ENCODE peak calls at places on chromosomes 1 and 21, in nine cellular contexts. One of them, this sample, is unnamed.

GRCh38 chr1:26360051-26360806 is 6.3 kb upstream of the CRYBG2 start:
- DNase-seq in activated gamma-delta T cell: no peak
- DNase-seq in T-helper 2 cell treated with Interferon-gamma antibody and Interleukin-4, amounts not matched to agents 5 μg/mL and 100 μg/mL, for 36 hours: no peak
- DNase-seq in stimulated activated CD8-positive, alpha-beta memory T cell treated with anti-CD3 and anti-CD28 coated beads, Interleukin-15, amount 100 ng/mL, for 4 hours: no peak
- DNase-seq in stimulated activated CD4-positive, alpha-beta T cell treated with anti-CD3 and anti-CD28 coated beads, Interleukin-15, amount 100 ng/mL, for 1 hour: peak; percentile 39
- DNase-seq in heart left ventricle: no peak
- DNase-seq in GM10248: peak; percentile 78
- DNase-seq in DMS153: no peak
- DNase-seq in SK-N-SH: peak; percentile 86
- DNase-seq in this sample: no peak

GRCh38 chr1:87794788-87795614 is 466.3 kb downstream of the LMO4 start:
- DNase-seq in activated gamma-delta T cell: no peak
- DNase-seq in T-helper 2 cell treated with Interferon-gamma antibody and Interleukin-4, amounts not matched to agents 5 μg/mL and 100 μg/mL, for 36 hours: no peak
- DNase-seq in stimulated activated CD8-positive, alpha-beta memory T cell treated with anti-CD3 and anti-CD28 coated beads, Interleukin-15, amount 100 ng/mL, for 4 hours: no peak
- DNase-seq in stimulated activated CD4-positive, alpha-beta T cell treated with anti-CD3 and anti-CD28 coated beads, Interleukin-15, amount 100 ng/mL, for 1 hour: no peak
- DNase-seq in heart left ventricle: no peak
- DNase-seq in GM10248: no peak
- DNase-seq in DMS153: no peak
- DNase-seq in SK-N-SH: no peak
- DNase-seq in this sample: no peak

GRCh38 chr1:223123238-223123976 is 19.6 kb downstream of the TLR5 start:
- DNase-seq in activated gamma-delta T cell: no peak
- DNase-seq in T-helper 2 cell treated with Interferon-gamma antibody and Interleukin-4, amounts not matched to agents 5 μg/mL and 100 μg/mL, for 36 hours: peak; percentile 59
- DNase-seq in stimulated activated CD8-positive, alpha-beta memory T cell treated with anti-CD3 and anti-CD28 coated beads, Interleukin-15, amount 100 ng/mL, for 4 hours: peak; percentile 29
- DNase-seq in stimulated activated CD4-positive, alpha-beta T cell treated with anti-CD3 and anti-CD28 coated beads, Interleukin-15, amount 100 ng/mL, for 1 hour: peak; percentile 50
- DNase-seq in heart left ventricle: peak; percentile 70
- DNase-seq in GM10248: peak; percentile 77
- DNase-seq in DMS153: peak; percentile 54
- DNase-seq in SK-N-SH: peak; percentile 84
- DNase-seq in this sample: no peak

GRCh38 chr1:53314096-53314495 is 13.8 kb downstream of the LRP8 start:
- DNase-seq in activated gamma-delta T cell: no peak
- DNase-seq in T-helper 2 cell treated with Interferon-gamma antibody and Interleukin-4, amounts not matched to agents 5 μg/mL and 100 μg/mL, for 36 hours: no peak
- DNase-seq in stimulated activated CD8-positive, alpha-beta memory T cell treated with anti-CD3 and anti-CD28 coated beads, Interleukin-15, amount 100 ng/mL, for 4 hours: no peak
- DNase-seq in stimulated activated CD4-positive, alpha-beta T cell treated with anti-CD3 and anti-CD28 coated beads, Interleukin-15, amount 100 ng/mL, for 1 hour: no peak
- DNase-seq in heart left ventricle: peak; percentile 12
- DNase-seq in GM10248: no peak
- DNase-seq in DMS153: no peak
- DNase-seq in SK-N-SH: no peak
- DNase-seq in this sample: no peak

GRCh38 chr1:112026018-112026417 is 36.5 kb upstream of the KCND3 start:
- DNase-seq in activated gamma-delta T cell: no peak
- DNase-seq in T-helper 2 cell treated with Interferon-gamma antibody and Interleukin-4, amounts not matched to agents 5 μg/mL and 100 μg/mL, for 36 hours: no peak
- DNase-seq in stimulated activated CD8-positive, alpha-beta memory T cell treated with anti-CD3 and anti-CD28 coated beads, Interleukin-15, amount 100 ng/mL, for 4 hours: no peak
- DNase-seq in stimulated activated CD4-positive, alpha-beta T cell treated with anti-CD3 and anti-CD28 coated beads, Interleukin-15, amount 100 ng/mL, for 1 hour: no peak
- DNase-seq in heart left ventricle: no peak
- DNase-seq in GM10248: no peak
- DNase-seq in DMS153: no peak
- DNase-seq in SK-N-SH: no peak
- DNase-seq in this sample: no peak

GRCh38 chr1:65795311-65795710 is 2.6 kb downstream of the PDE4B start:
- DNase-seq in activated gamma-delta T cell: no peak
- DNase-seq in T-helper 2 cell treated with Interferon-gamma antibody and Interleukin-4, amounts not matched to agents 5 μg/mL and 100 μg/mL, for 36 hours: no peak
- DNase-seq in stimulated activated CD8-positive, alpha-beta memory T cell treated with anti-CD3 and anti-CD28 coated beads, Interleukin-15, amount 100 ng/mL, for 4 hours: no peak
- DNase-seq in stimulated activated CD4-positive, alpha-beta T cell treated with anti-CD3 and anti-CD28 coated beads, Interleukin-15, amount 100 ng/mL, for 1 hour: no peak
- DNase-seq in heart left ventricle: no peak
- DNase-seq in GM10248: no peak
- DNase-seq in DMS153: no peak
- DNase-seq in SK-N-SH: no peak
- DNase-seq in this sample: no peak

GRCh38 chr1:117653732-117654484 is 48.1 kb downstream of the TENT5C start:
- DNase-seq in activated gamma-delta T cell: no peak
- DNase-seq in T-helper 2 cell treated with Interferon-gamma antibody and Interleukin-4, amounts not matched to agents 5 μg/mL and 100 μg/mL, for 36 hours: peak; percentile 72
- DNase-seq in stimulated activated CD8-positive, alpha-beta memory T cell treated with anti-CD3 and anti-CD28 coated beads, Interleukin-15, amount 100 ng/mL, for 4 hours: no peak
- DNase-seq in stimulated activated CD4-positive, alpha-beta T cell treated with anti-CD3 and anti-CD28 coated beads, Interleukin-15, amount 100 ng/mL, for 1 hour: no peak
- DNase-seq in heart left ventricle: no peak
- DNase-seq in GM10248: no peak
- DNase-seq in DMS153: no peak
- DNase-seq in SK-N-SH: no peak
- DNase-seq in this sample: no peak

GRCh38 chr21:25626752-25627151 is 12.3 kb upstream of the JAM2 start:
- DNase-seq in activated gamma-delta T cell: no peak
- DNase-seq in T-helper 2 cell treated with Interferon-gamma antibody and Interleukin-4, amounts not matched to agents 5 μg/mL and 100 μg/mL, for 36 hours: no peak
- DNase-seq in stimulated activated CD8-positive, alpha-beta memory T cell treated with anti-CD3 and anti-CD28 coated beads, Interleukin-15, amount 100 ng/mL, for 4 hours: no peak
- DNase-seq in stimulated activated CD4-positive, alpha-beta T cell treated with anti-CD3 and anti-CD28 coated beads, Interleukin-15, amount 100 ng/mL, for 1 hour: no peak
- DNase-seq in heart left ventricle: peak; percentile 63
- DNase-seq in GM10248: no peak
- DNase-seq in DMS153: no peak
- DNase-seq in SK-N-SH: peak; percentile 33
- DNase-seq in this sample: no peak

GRCh38 chr1:153028771-153029170 is 2.2 kb upstream of the SPRR1B start:
- DNase-seq in activated gamma-delta T cell: no peak
- DNase-seq in T-helper 2 cell treated with Interferon-gamma antibody and Interleukin-4, amounts not matched to agents 5 μg/mL and 100 μg/mL, for 36 hours: no peak
- DNase-seq in stimulated activated CD8-positive, alpha-beta memory T cell treated with anti-CD3 and anti-CD28 coated beads, Interleukin-15, amount 100 ng/mL, for 4 hours: no peak
- DNase-seq in stimulated activated CD4-positive, alpha-beta T cell treated with anti-CD3 and anti-CD28 coated beads, Interleukin-15, amount 100 ng/mL, for 1 hour: no peak
- DNase-seq in heart left ventricle: no peak
- DNase-seq in GM10248: no peak
- DNase-seq in DMS153: no peak
- DNase-seq in SK-N-SH: no peak
- DNase-seq in this sample: no peak

GRCh38 chr21:43623588-43623987 is 35.7 kb downstream of the HSF2BP start:
- DNase-seq in activated gamma-delta T cell: no peak
- DNase-seq in T-helper 2 cell treated with Interferon-gamma antibody and Interleukin-4, amounts not matched to agents 5 μg/mL and 100 μg/mL, for 36 hours: no peak
- DNase-seq in stimulated activated CD8-positive, alpha-beta memory T cell treated with anti-CD3 and anti-CD28 coated beads, Interleukin-15, amount 100 ng/mL, for 4 hours: no peak
- DNase-seq in stimulated activated CD4-positive, alpha-beta T cell treated with anti-CD3 and anti-CD28 coated beads, Interleukin-15, amount 100 ng/mL, for 1 hour: no peak
- DNase-seq in heart left ventricle: no peak
- DNase-seq in GM10248: no peak
- DNase-seq in DMS153: no peak
- DNase-seq in SK-N-SH: no peak
- DNase-seq in this sample: no peak

GRCh38 chr21:27954806-27955205 is 987.9 kb upstream of the ADAMTS5 start:
- DNase-seq in activated gamma-delta T cell: no peak
- DNase-seq in T-helper 2 cell treated with Interferon-gamma antibody and Interleukin-4, amounts not matched to agents 5 μg/mL and 100 μg/mL, for 36 hours: no peak
- DNase-seq in stimulated activated CD8-positive, alpha-beta memory T cell treated with anti-CD3 and anti-CD28 coated beads, Interleukin-15, amount 100 ng/mL, for 4 hours: no peak
- DNase-seq in stimulated activated CD4-positive, alpha-beta T cell treated with anti-CD3 and anti-CD28 coated beads, Interleukin-15, amount 100 ng/mL, for 1 hour: no peak
- DNase-seq in heart left ventricle: no peak
- DNase-seq in GM10248: no peak
- DNase-seq in DMS153: no peak
- DNase-seq in SK-N-SH: no peak
- DNase-seq in this sample: no peak

GRCh38 chr1:94142022-94142421 is 21.1 kb upstream of the ABCA4 start:
- DNase-seq in activated gamma-delta T cell: no peak
- DNase-seq in T-helper 2 cell treated with Interferon-gamma antibody and Interleukin-4, amounts not matched to agents 5 μg/mL and 100 μg/mL, for 36 hours: no peak
- DNase-seq in stimulated activated CD8-positive, alpha-beta memory T cell treated with anti-CD3 and anti-CD28 coated beads, Interleukin-15, amount 100 ng/mL, for 4 hours: no peak
- DNase-seq in stimulated activated CD4-positive, alpha-beta T cell treated with anti-CD3 and anti-CD28 coated beads, Interleukin-15, amount 100 ng/mL, for 1 hour: no peak
- DNase-seq in heart left ventricle: no peak
- DNase-seq in GM10248: no peak
- DNase-seq in DMS153: no peak
- DNase-seq in SK-N-SH: no peak
- DNase-seq in this sample: no peak

GRCh38 chr1:1873186-1873585 is 17.7 kb downstream of the GNB1 start:
- DNase-seq in activated gamma-delta T cell: no peak
- DNase-seq in T-helper 2 cell treated with Interferon-gamma antibody and Interleukin-4, amounts not matched to agents 5 μg/mL and 100 μg/mL, for 36 hours: no peak
- DNase-seq in stimulated activated CD8-positive, alpha-beta memory T cell treated with anti-CD3 and anti-CD28 coated beads, Interleukin-15, amount 100 ng/mL, for 4 hours: no peak
- DNase-seq in stimulated activated CD4-positive, alpha-beta T cell treated with anti-CD3 and anti-CD28 coated beads, Interleukin-15, amount 100 ng/mL, for 1 hour: no peak
- DNase-seq in heart left ventricle: peak; percentile 93
- DNase-seq in GM10248: no peak
- DNase-seq in DMS153: no peak
- DNase-seq in SK-N-SH: no peak
- DNase-seq in this sample: no peak

GRCh38 chr21:34910396-34910795 is 138.7 kb downstream of the RUNX1 start:
- DNase-seq in activated gamma-delta T cell: no peak
- DNase-seq in T-helper 2 cell treated with Interferon-gamma antibody and Interleukin-4, amounts not matched to agents 5 μg/mL and 100 μg/mL, for 36 hours: no peak
- DNase-seq in stimulated activated CD8-positive, alpha-beta memory T cell treated with anti-CD3 and anti-CD28 coated beads, Interleukin-15, amount 100 ng/mL, for 4 hours: no peak
- DNase-seq in stimulated activated CD4-positive, alpha-beta T cell treated with anti-CD3 and anti-CD28 coated beads, Interleukin-15, amount 100 ng/mL, for 1 hour: no peak
- DNase-seq in heart left ventricle: no peak
- DNase-seq in GM10248: no peak
- DNase-seq in DMS153: no peak
- DNase-seq in SK-N-SH: no peak
- DNase-seq in this sample: no peak

GRCh38 chr1:17355898-17356297 is 16.1 kb upstream of the PADI6 start:
- DNase-seq in activated gamma-delta T cell: no peak
- DNase-seq in T-helper 2 cell treated with Interferon-gamma antibody and Interleukin-4, amounts not matched to agents 5 μg/mL and 100 μg/mL, for 36 hours: no peak
- DNase-seq in stimulated activated CD8-positive, alpha-beta memory T cell treated with anti-CD3 and anti-CD28 coated beads, Interleukin-15, amount 100 ng/mL, for 4 hours: no peak
- DNase-seq in stimulated activated CD4-positive, alpha-beta T cell treated with anti-CD3 and anti-CD28 coated beads, Interleukin-15, amount 100 ng/mL, for 1 hour: no peak
- DNase-seq in heart left ventricle: no peak
- DNase-seq in GM10248: no peak
- DNase-seq in DMS153: no peak
- DNase-seq in SK-N-SH: no peak
- DNase-seq in this sample: no peak

GRCh38 chr1:86872086-86872485 is 41.8 kb downstream of the SELENOF start:
- DNase-seq in activated gamma-delta T cell: no peak
- DNase-seq in T-helper 2 cell treated with Interferon-gamma antibody and Interleukin-4, amounts not matched to agents 5 μg/mL and 100 μg/mL, for 36 hours: no peak
- DNase-seq in stimulated activated CD8-positive, alpha-beta memory T cell treated with anti-CD3 and anti-CD28 coated beads, Interleukin-15, amount 100 ng/mL, for 4 hours: no peak
- DNase-seq in stimulated activated CD4-positive, alpha-beta T cell treated with anti-CD3 and anti-CD28 coated beads, Interleukin-15, amount 100 ng/mL, for 1 hour: no peak
- DNase-seq in heart left ventricle: no peak
- DNase-seq in GM10248: no peak
- DNase-seq in DMS153: no peak
- DNase-seq in SK-N-SH: no peak
- DNase-seq in this sample: no peak

GRCh38 chr21:43608225-43608624 is 51.1 kb downstream of the HSF2BP start:
- DNase-seq in activated gamma-delta T cell: no peak
- DNase-seq in T-helper 2 cell treated with Interferon-gamma antibody and Interleukin-4, amounts not matched to agents 5 μg/mL and 100 μg/mL, for 36 hours: no peak
- DNase-seq in stimulated activated CD8-positive, alpha-beta memory T cell treated with anti-CD3 and anti-CD28 coated beads, Interleukin-15, amount 100 ng/mL, for 4 hours: no peak
- DNase-seq in stimulated activated CD4-positive, alpha-beta T cell treated with anti-CD3 and anti-CD28 coated beads, Interleukin-15, amount 100 ng/mL, for 1 hour: no peak
- DNase-seq in heart left ventricle: no peak
- DNase-seq in GM10248: no peak
- DNase-seq in DMS153: no peak
- DNase-seq in SK-N-SH: no peak
- DNase-seq in this sample: no peak

GRCh38 chr1:41238311-41239094 is 3.6 kb downstream of the SCMH1 start:
- DNase-seq in activated gamma-delta T cell: no peak
- DNase-seq in T-helper 2 cell treated with Interferon-gamma antibody and Interleukin-4, amounts not matched to agents 5 μg/mL and 100 μg/mL, for 36 hours: no peak
- DNase-seq in stimulated activated CD8-positive, alpha-beta memory T cell treated with anti-CD3 and anti-CD28 coated beads, Interleukin-15, amount 100 ng/mL, for 4 hours: no peak
- DNase-seq in stimulated activated CD4-positive, alpha-beta T cell treated with anti-CD3 and anti-CD28 coated beads, Interleukin-15, amount 100 ng/mL, for 1 hour: no peak
- DNase-seq in heart left ventricle: no peak
- DNase-seq in GM10248: no peak
- DNase-seq in DMS153: no peak
- DNase-seq in SK-N-SH: no peak
- DNase-seq in this sample: no peak

GRCh38 chr1:226733309-226733708 is 5.8 kb downstream of the ITPKB start:
- DNase-seq in activated gamma-delta T cell: no peak
- DNase-seq in T-helper 2 cell treated with Interferon-gamma antibody and Interleukin-4, amounts not matched to agents 5 μg/mL and 100 μg/mL, for 36 hours: no peak
- DNase-seq in stimulated activated CD8-positive, alpha-beta memory T cell treated with anti-CD3 and anti-CD28 coated beads, Interleukin-15, amount 100 ng/mL, for 4 hours: no peak
- DNase-seq in stimulated activated CD4-positive, alpha-beta T cell treated with anti-CD3 and anti-CD28 coated beads, Interleukin-15, amount 100 ng/mL, for 1 hour: no peak
- DNase-seq in heart left ventricle: no peak
- DNase-seq in GM10248: no peak
- DNase-seq in DMS153: no peak
- DNase-seq in SK-N-SH: no peak
- DNase-seq in this sample: no peak

GRCh38 chr1:35192056-35192852 is 691 bp downstream of the SFPQ start:
- DNase-seq in activated gamma-delta T cell: peak; percentile 89
- DNase-seq in T-helper 2 cell treated with Interferon-gamma antibody and Interleukin-4, amounts not matched to agents 5 μg/mL and 100 μg/mL, for 36 hours: peak; percentile 89
- DNase-seq in stimulated activated CD8-positive, alpha-beta memory T cell treated with anti-CD3 and anti-CD28 coated beads, Interleukin-15, amount 100 ng/mL, for 4 hours: peak; percentile 76
- DNase-seq in stimulated activated CD4-positive, alpha-beta T cell treated with anti-CD3 and anti-CD28 coated beads, Interleukin-15, amount 100 ng/mL, for 1 hour: peak; percentile 93
- DNase-seq in heart left ventricle: peak; percentile 91
- DNase-seq in GM10248: peak; percentile 89
- DNase-seq in DMS153: peak; percentile 76
- DNase-seq in SK-N-SH: peak; percentile 94
- DNase-seq in this sample: peak; percentile 80

GRCh38 chr1:10815863-10816195 is 19.4 kb upstream of the CASZ1 start:
- DNase-seq in activated gamma-delta T cell: no peak
- DNase-seq in T-helper 2 cell treated with Interferon-gamma antibody and Interleukin-4, amounts not matched to agents 5 μg/mL and 100 μg/mL, for 36 hours: no peak
- DNase-seq in stimulated activated CD8-positive, alpha-beta memory T cell treated with anti-CD3 and anti-CD28 coated beads, Interleukin-15, amount 100 ng/mL, for 4 hours: no peak
- DNase-seq in stimulated activated CD4-positive, alpha-beta T cell treated with anti-CD3 and anti-CD28 coated beads, Interleukin-15, amount 100 ng/mL, for 1 hour: no peak
- DNase-seq in heart left ventricle: no peak
- DNase-seq in GM10248: no peak
- DNase-seq in DMS153: no peak
- DNase-seq in SK-N-SH: no peak
- DNase-seq in this sample: no peak

GRCh38 chr1:36366091-36366661 is 19.5 kb downstream of the STK40 start:
- DNase-seq in activated gamma-delta T cell: no peak
- DNase-seq in T-helper 2 cell treated with Interferon-gamma antibody and Interleukin-4, amounts not matched to agents 5 μg/mL and 100 μg/mL, for 36 hours: no peak
- DNase-seq in stimulated activated CD8-positive, alpha-beta memory T cell treated with anti-CD3 and anti-CD28 coated beads, Interleukin-15, amount 100 ng/mL, for 4 hours: no peak
- DNase-seq in stimulated activated CD4-positive, alpha-beta T cell treated with anti-CD3 and anti-CD28 coated beads, Interleukin-15, amount 100 ng/mL, for 1 hour: no peak
- DNase-seq in heart left ventricle: peak; percentile 86
- DNase-seq in GM10248: no peak
- DNase-seq in DMS153: no peak
- DNase-seq in SK-N-SH: peak; percentile 89
- DNase-seq in this sample: no peak

GRCh38 chr1:61448934-61449368 is 276.0 kb downstream of the TM2D1 start:
- DNase-seq in activated gamma-delta T cell: no peak
- DNase-seq in T-helper 2 cell treated with Interferon-gamma antibody and Interleukin-4, amounts not matched to agents 5 μg/mL and 100 μg/mL, for 36 hours: no peak
- DNase-seq in stimulated activated CD8-positive, alpha-beta memory T cell treated with anti-CD3 and anti-CD28 coated beads, Interleukin-15, amount 100 ng/mL, for 4 hours: no peak
- DNase-seq in stimulated activated CD4-positive, alpha-beta T cell treated with anti-CD3 and anti-CD28 coated beads, Interleukin-15, amount 100 ng/mL, for 1 hour: no peak
- DNase-seq in heart left ventricle: peak; percentile 89
- DNase-seq in GM10248: no peak
- DNase-seq in DMS153: no peak
- DNase-seq in SK-N-SH: no peak
- DNase-seq in this sample: no peak

GRCh38 chr1:221669441-221669840 is 72.4 kb downstream of the DUSP10 start:
- DNase-seq in activated gamma-delta T cell: no peak
- DNase-seq in T-helper 2 cell treated with Interferon-gamma antibody and Interleukin-4, amounts not matched to agents 5 μg/mL and 100 μg/mL, for 36 hours: no peak
- DNase-seq in stimulated activated CD8-positive, alpha-beta memory T cell treated with anti-CD3 and anti-CD28 coated beads, Interleukin-15, amount 100 ng/mL, for 4 hours: no peak
- DNase-seq in stimulated activated CD4-positive, alpha-beta T cell treated with anti-CD3 and anti-CD28 coated beads, Interleukin-15, amount 100 ng/mL, for 1 hour: no peak
- DNase-seq in heart left ventricle: no peak
- DNase-seq in GM10248: no peak
- DNase-seq in DMS153: peak; percentile 45
- DNase-seq in SK-N-SH: no peak
- DNase-seq in this sample: no peak

GRCh38 chr1:246170574-246171261 is 336.4 kb downstream of the SMYD3 start:
- DNase-seq in activated gamma-delta T cell: no peak
- DNase-seq in T-helper 2 cell treated with Interferon-gamma antibody and Interleukin-4, amounts not matched to agents 5 μg/mL and 100 μg/mL, for 36 hours: no peak
- DNase-seq in stimulated activated CD8-positive, alpha-beta memory T cell treated with anti-CD3 and anti-CD28 coated beads, Interleukin-15, amount 100 ng/mL, for 4 hours: no peak
- DNase-seq in stimulated activated CD4-positive, alpha-beta T cell treated with anti-CD3 and anti-CD28 coated beads, Interleukin-15, amount 100 ng/mL, for 1 hour: no peak
- DNase-seq in heart left ventricle: no peak
- DNase-seq in GM10248: peak; percentile 32
- DNase-seq in DMS153: no peak
- DNase-seq in SK-N-SH: no peak
- DNase-seq in this sample: no peak

GRCh38 chr1:41794031-41794430 is 124.7 kb downstream of the HIVEP3 start:
- DNase-seq in activated gamma-delta T cell: no peak
- DNase-seq in T-helper 2 cell treated with Interferon-gamma antibody and Interleukin-4, amounts not matched to agents 5 μg/mL and 100 μg/mL, for 36 hours: no peak
- DNase-seq in stimulated activated CD8-positive, alpha-beta memory T cell treated with anti-CD3 and anti-CD28 coated beads, Interleukin-15, amount 100 ng/mL, for 4 hours: no peak
- DNase-seq in stimulated activated CD4-positive, alpha-beta T cell treated with anti-CD3 and anti-CD28 coated beads, Interleukin-15, amount 100 ng/mL, for 1 hour: no peak
- DNase-seq in heart left ventricle: no peak
- DNase-seq in GM10248: no peak
- DNase-seq in DMS153: no peak
- DNase-seq in SK-N-SH: no peak
- DNase-seq in this sample: no peak

GRCh38 chr1:116868386-116868785 is 41.3 kb upstream of the PTGFRN start:
- DNase-seq in activated gamma-delta T cell: no peak
- DNase-seq in T-helper 2 cell treated with Interferon-gamma antibody and Interleukin-4, amounts not matched to agents 5 μg/mL and 100 μg/mL, for 36 hours: no peak
- DNase-seq in stimulated activated CD8-positive, alpha-beta memory T cell treated with anti-CD3 and anti-CD28 coated beads, Interleukin-15, amount 100 ng/mL, for 4 hours: no peak
- DNase-seq in stimulated activated CD4-positive, alpha-beta T cell treated with anti-CD3 and anti-CD28 coated beads, Interleukin-15, amount 100 ng/mL, for 1 hour: no peak
- DNase-seq in heart left ventricle: no peak
- DNase-seq in GM10248: no peak
- DNase-seq in DMS153: no peak
- DNase-seq in SK-N-SH: no peak
- DNase-seq in this sample: no peak

GRCh38 chr1:234616644-234617043 is 6.7 kb upstream of the IRF2BP2 start:
- DNase-seq in activated gamma-delta T cell: no peak
- DNase-seq in T-helper 2 cell treated with Interferon-gamma antibody and Interleukin-4, amounts not matched to agents 5 μg/mL and 100 μg/mL, for 36 hours: no peak
- DNase-seq in stimulated activated CD8-positive, alpha-beta memory T cell treated with anti-CD3 and anti-CD28 coated beads, Interleukin-15, amount 100 ng/mL, for 4 hours: no peak
- DNase-seq in stimulated activated CD4-positive, alpha-beta T cell treated with anti-CD3 and anti-CD28 coated beads, Interleukin-15, amount 100 ng/mL, for 1 hour: no peak
- DNase-seq in heart left ventricle: no peak
- DNase-seq in GM10248: no peak
- DNase-seq in DMS153: no peak
- DNase-seq in SK-N-SH: no peak
- DNase-seq in this sample: no peak

GRCh38 chr1:231690072-231690471 is 63.5 kb downstream of the DISC1 start:
- DNase-seq in activated gamma-delta T cell: no peak
- DNase-seq in T-helper 2 cell treated with Interferon-gamma antibody and Interleukin-4, amounts not matched to agents 5 μg/mL and 100 μg/mL, for 36 hours: no peak
- DNase-seq in stimulated activated CD8-positive, alpha-beta memory T cell treated with anti-CD3 and anti-CD28 coated beads, Interleukin-15, amount 100 ng/mL, for 4 hours: no peak
- DNase-seq in stimulated activated CD4-positive, alpha-beta T cell treated with anti-CD3 and anti-CD28 coated beads, Interleukin-15, amount 100 ng/mL, for 1 hour: no peak
- DNase-seq in heart left ventricle: no peak
- DNase-seq in GM10248: no peak
- DNase-seq in DMS153: peak; percentile 64
- DNase-seq in SK-N-SH: no peak
- DNase-seq in this sample: no peak

GRCh38 chr1:236334893-236335545 is 53.3 kb upstream of the ERO1B start:
- DNase-seq in activated gamma-delta T cell: no peak
- DNase-seq in T-helper 2 cell treated with Interferon-gamma antibody and Interleukin-4, amounts not matched to agents 5 μg/mL and 100 μg/mL, for 36 hours: no peak
- DNase-seq in stimulated activated CD8-positive, alpha-beta memory T cell treated with anti-CD3 and anti-CD28 coated beads, Interleukin-15, amount 100 ng/mL, for 4 hours: no peak
- DNase-seq in stimulated activated CD4-positive, alpha-beta T cell treated with anti-CD3 and anti-CD28 coated beads, Interleukin-15, amount 100 ng/mL, for 1 hour: no peak
- DNase-seq in heart left ventricle: no peak
- DNase-seq in GM10248: no peak
- DNase-seq in DMS153: no peak
- DNase-seq in SK-N-SH: no peak
- DNase-seq in this sample: no peak

GRCh38 chr1:25785321-25786067 is 14.5 kb upstream of the SELENON start:
- DNase-seq in activated gamma-delta T cell: no peak
- DNase-seq in T-helper 2 cell treated with Interferon-gamma antibody and Interleukin-4, amounts not matched to agents 5 μg/mL and 100 μg/mL, for 36 hours: no peak
- DNase-seq in stimulated activated CD8-positive, alpha-beta memory T cell treated with anti-CD3 and anti-CD28 coated beads, Interleukin-15, amount 100 ng/mL, for 4 hours: no peak
- DNase-seq in stimulated activated CD4-positive, alpha-beta T cell treated with anti-CD3 and anti-CD28 coated beads, Interleukin-15, amount 100 ng/mL, for 1 hour: no peak
- DNase-seq in heart left ventricle: no peak
- DNase-seq in GM10248: no peak
- DNase-seq in DMS153: no peak
- DNase-seq in SK-N-SH: no peak
- DNase-seq in this sample: no peak